ENCODE peak calls at places on chromosomes 3 and 15, in four cellular contexts. O, I, W and P are unnamed samples.

GRCh38 chr15:67744331-67745058 is 80.8 kb upstream of the SKOR1 start:
- DNase-seq in O (no peak), I (no peak), W (no peak), P (no peak)

GRCh38 chr3:71395470-71395869 is 188.1 kb downstream of the FOXP1 start:
- DNase-seq in O (no peak), I (no peak), W (no peak), P (no peak)

GRCh38 chr3:73681610-73682009 is 56.9 kb upstream of the PDZRN3 start:
- DNase-seq in O (no peak), I (no peak), W (no peak), P (no peak)

GRCh38 chr3:43791246-43791645 is 100.5 kb downstream of the ABHD5 start:
- DNase-seq in O (no peak), I (no peak), W (no peak), P (no peak)

GRCh38 chr3:187873843-187874242 is 128.6 kb upstream of the BCL6 start:
- DNase-seq in O (no peak), I (no peak), W (no peak), P (no peak)

GRCh38 chr3:9224490-9224889 is 25.0 kb downstream of the SRGAP3 start:
- DNase-seq in O (no peak), I (peak), W (no peak), P (no peak)

GRCh38 chr3:89312141-89312540 is 204.7 kb downstream of the EPHA3 start:
- DNase-seq in O (no peak), I (no peak), W (no peak), P (no peak)

GRCh38 chr3:171415070-171415469 is 45.1 kb downstream of the TNIK start:
- DNase-seq in O (no peak), I (no peak), W (no peak), P (no peak)

GRCh38 chr3:160400631-160401150 is 1.2 kb downstream of the SMC4 start:
- DNase-seq in O (no peak), I (no peak), W (peak), P (peak)

GRCh38 chr15:47439870-47440155 is 277.5 kb upstream of the SEMA6D start:
- DNase-seq in O (no peak), I (no peak), W (no peak), P (no peak)

GRCh38 chr3:57484563-57484962 is 59.6 kb downstream of the DNAH12 start:
- DNase-seq in O (no peak), I (no peak), W (no peak), P (no peak)

GRCh38 chr3:23987376-23987775 is 42.3 kb downstream of the NR1D2 start:
- DNase-seq in O (no peak), I (no peak), W (no peak), P (no peak)

GRCh38 chr15:29696950-29697738 is 125.1 kb downstream of the TJP1 start:
- DNase-seq in O (no peak), I (no peak), W (no peak), P (no peak)

GRCh38 chr3:25854635-25855034 is 64.7 kb downstream of the OXSM start:
- DNase-seq in O (no peak), I (no peak), W (no peak), P (no peak)

GRCh38 chr15:41332788-41333527 is at the start of gene NUSAP1:
- DNase-seq in O (peak), I (no peak), W (no peak), P (peak)

GRCh38 chr3:193040836-193041672 is 123.4 kb upstream of the MB21D2 start:
- DNase-seq in O (peak), I (peak), W (peak), P (no peak)

GRCh38 chr15:66877558-66878285 is 175.7 kb downstream of the SMAD6 start:
- DNase-seq in O (no peak), I (no peak), W (no peak), P (peak)

GRCh38 chr15:100108846-100109245 is 232.9 kb downstream of the ADAMTS17 start:
- DNase-seq in O (no peak), I (no peak), W (no peak), P (no peak)

GRCh38 chr15:41832875-41833274 is 5.0 kb downstream of the JMJD7 start:
- DNase-seq in O (no peak), I (no peak), W (no peak), P (no peak)

GRCh38 chr3:190696777-190697501 is 165.6 kb downstream of the GMNC start:
- DNase-seq in O (peak), I (no peak), W (no peak), P (no peak)

GRCh38 chr3:58058654-58059263 is 50.5 kb downstream of the FLNB start:
- DNase-seq in O (no peak), I (no peak), W (no peak), P (no peak)

GRCh38 chr3:55571913-55572312 is 84.8 kb upstream of the WNT5A start:
- DNase-seq in O (peak), I (no peak), W (no peak), P (no peak)

GRCh38 chr3:31193429-31193828 is 299.0 kb upstream of the GADL1 start:
- DNase-seq in O (no peak), I (no peak), W (no peak), P (no peak)

GRCh38 chr3:27279153-27279552 is 90.0 kb downstream of the NEK10 start:
- DNase-seq in O (no peak), I (no peak), W (no peak), P (no peak)

GRCh38 chr15:67882487-67883227 is 42.8 kb upstream of the RNU6-1 start:
- DNase-seq in O (no peak), I (no peak), W (peak), P (no peak)

GRCh38 chr3:180341516-180341915 is 260.4 kb upstream of the TTC14 start:
- DNase-seq in O (no peak), I (no peak), W (no peak), P (no peak)

GRCh38 chr15:82165948-82166376 is 96.6 kb downstream of the EFL1 start:
- DNase-seq in O (no peak), I (peak), W (no peak), P (no peak)

GRCh38 chr3:33722626-33723370 is 4.7 kb upstream of the CLASP2 start:
- DNase-seq in O (no peak), I (no peak), W (no peak), P (no peak)

GRCh38 chr15:41334293-41335120 is 1.8 kb downstream of the NUSAP1 start:
- DNase-seq in O (no peak), I (no peak), W (no peak), P (no peak)

GRCh38 chr15:26126819-26127387 is 263.8 kb upstream of the ATP10A start:
- DNase-seq in O (no peak), I (no peak), W (no peak), P (no peak)
- TF ChIP-seq TARDBP in O (no peak), I (no peak), W (no peak), P (no peak)

DNA sequence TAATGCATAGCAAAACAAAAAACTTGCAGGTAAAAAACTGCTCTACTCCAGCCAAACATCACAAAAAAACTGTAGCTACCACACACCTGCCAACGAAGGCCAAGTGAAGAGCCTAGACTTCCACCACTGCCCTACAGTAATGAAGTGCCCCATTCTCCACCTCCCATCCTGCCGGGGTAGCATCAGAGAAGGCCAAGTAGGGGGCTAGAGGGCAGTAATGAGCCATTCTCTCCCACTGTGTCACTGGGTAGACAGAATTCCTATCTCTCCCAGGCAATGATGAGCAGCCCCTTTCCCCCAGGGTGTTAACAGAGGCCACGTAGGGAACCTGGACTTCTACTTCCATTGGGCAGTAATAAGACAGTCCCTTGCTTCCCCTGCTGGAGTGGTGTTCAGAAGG is 9.5 kb downstream of the SEC22C start:
- DNase-seq in O (peak), I (no peak), W (peak), P (peak)
- TF ChIP-seq SP1 in O (no peak), I (no peak), W (no peak), P (no peak)

GRCh38 chr3:46545695-46546630 is 20.1 kb downstream of the LRRC2 start:
- DNase-seq in O (no peak), I (no peak), W (no peak), P (no peak)
- TF ChIP-seq FOXM1 in O (no peak), I (no peak), W (no peak), P (no peak)

GRCh38 chr3:147410518-147411234 is 1.5 kb downstream of the ZIC1 start:
- DNase-seq in O (no peak), I (no peak), W (no peak), P (no peak)
- TF ChIP-seq TARDBP in O (no peak), I (no peak), W (no peak), P (no peak)

DNA sequence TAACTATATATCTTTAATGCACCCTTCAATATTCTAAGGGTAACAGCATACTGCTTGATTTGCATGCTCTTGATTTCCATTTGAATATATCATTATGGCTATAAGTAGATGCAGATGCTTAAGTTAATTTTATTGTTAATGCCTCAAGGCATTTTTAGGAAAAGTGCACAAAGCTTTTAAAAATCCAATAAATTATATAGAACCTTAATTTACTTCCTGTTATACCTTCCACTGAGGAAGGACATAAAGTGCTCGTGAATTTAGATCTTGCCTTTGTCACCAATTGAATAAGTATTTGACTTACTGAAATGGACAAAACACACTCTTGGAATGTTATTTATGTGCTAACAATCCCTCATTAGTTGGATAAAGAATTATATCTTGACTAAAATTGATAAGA is 276.7 kb upstream of the CCDC54 start:
- DNase-seq in O (no peak), I (no peak), W (no peak), P (no peak)
- TF ChIP-seq SP1 in O (no peak), I (no peak), W (no peak), P (no peak)

DNA sequence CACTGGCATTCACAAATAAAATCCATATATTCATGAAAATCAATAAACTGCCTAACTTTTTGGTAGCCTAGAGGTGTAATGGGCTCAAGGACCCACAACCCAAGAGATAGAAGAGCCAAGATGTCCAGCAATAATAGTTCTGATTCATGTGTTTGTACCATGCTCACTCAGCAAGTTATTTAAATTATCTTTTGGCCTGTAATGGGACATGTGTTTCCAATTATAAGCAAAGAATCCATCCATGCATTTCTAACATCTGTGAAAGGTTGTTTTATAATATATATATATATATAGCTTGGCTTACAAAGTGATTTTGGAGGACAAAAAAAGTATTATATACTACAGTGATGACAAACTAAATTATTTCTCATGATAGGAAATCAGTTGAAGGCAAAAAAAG is 29.7 kb upstream of the SHC4 start:
- DNase-seq in O (no peak), I (no peak), W (no peak), P (no peak)
- TF ChIP-seq FOXM1 in O (no peak), I (no peak), W (no peak), P (no peak)

GRCh38 chr15:39511000-39511914 is 69.6 kb upstream of the THBS1 start:
- DNase-seq in O (no peak), I (no peak), W (peak), P (peak)
- TF ChIP-seq TARDBP in O (no peak), I (no peak), W (no peak), P (no peak)

GRCh38 chr15:91882858-91883586 is 29.5 kb downstream of the SLCO3A1 start:
- DNase-seq in O (no peak), I (no peak), W (no peak), P (no peak)

GRCh38 chr15:91885054-91885453 is 31.5 kb downstream of the SLCO3A1 start:
- DNase-seq in O (no peak), I (no peak), W (no peak), P (no peak)

GRCh38 chr15:91886878-91887277 is 33.4 kb downstream of the SLCO3A1 start:
- DNase-seq in O (no peak), I (no peak), W (no peak), P (no peak)

GRCh38 chr15:91885714-91886265 is 32.3 kb downstream of the SLCO3A1 start:
- DNase-seq in O (no peak), I (no peak), W (no peak), P (no peak)

GRCh38 chr15:91884604-91885003 is 31.1 kb downstream of the SLCO3A1 start:
- DNase-seq in O (no peak), I (no peak), W (no peak), P (no peak)
- TF ChIP-seq SP1 in O (no peak), I (no peak), W (no peak), P (no peak)